ENCODE peak calls at places on chromosomes 7 and 10, in six cellular contexts. E is ovary, P is body of pancreas, N is spleen, L is fibroblast of lung, O is heart right ventricle. D is an unnamed sample. For H3K27me3 and H3K36me3, the result is how much of the 10 kb centered on the place peaks cover.

GRCh38 chr10:43781480-43782361 is 133.0 kb upstream of the ZNF32 start:
- DNase-seq in E (no peak), P (peak), N (no peak), L (no peak), O (no peak), D (no peak)

GRCh38 chr10:117967149-117967548 is 79.6 kb downstream of the RAB11FIP2 start:
- DNase-seq in E (no peak), P (no peak), N (no peak), L (no peak), O (no peak), D (no peak)

GRCh38 chr10:6386346-6386745 is 183.6 kb downstream of the PFKFB3 start:
- DNase-seq in E (no peak), P (no peak), N (peak), L (no peak), O (no peak), D (no peak)

GRCh38 chr7:92076509-92076908 is 57.8 kb downstream of the CYP51A1 start:
- DNase-seq in E (no peak), P (no peak), N (no peak), L (no peak), O (no peak), D (no peak)

GRCh38 chr7:18212788-18213187 is 185.1 kb upstream of the PRPS1L1 start:
- DNase-seq in E (no peak), P (no peak), N (no peak), L (peak), O (no peak), D (no peak)

GRCh38 chr7:503575-504111 is 16.0 kb downstream of the PDGFA start:
- DNase-seq in E (no peak), P (peak), N (peak), L (no peak), O (peak), D (peak)

GRCh38 chr10:59668081-59668480 is 41.6 kb downstream of the SLC16A9 start:
- DNase-seq in E (no peak), P (no peak), N (no peak), L (no peak), O (no peak), D (no peak)

GRCh38 chr10:43854042-43854441 is 205.4 kb upstream of the ZNF32 start:
- DNase-seq in E (no peak), P (no peak), N (no peak), L (peak), O (no peak), D (no peak)

GRCh38 chr10:794382-794956 is 105.0 kb upstream of the DIP2C start:
- DNase-seq in E (no peak), P (peak), N (no peak), L (peak), O (no peak), D (no peak)

GRCh38 chr7:118179191-118179590 is 4.8 kb upstream of the LSM8 start:
- DNase-seq in E (no peak), P (no peak), N (no peak), L (no peak), O (no peak), D (no peak)

GRCh38 chr7:12025246-12025645 is 185.8 kb upstream of the TMEM106B start:
- DNase-seq in E (no peak), P (no peak), N (no peak), L (no peak), O (no peak), D (no peak)

GRCh38 chr7:13117103-13117502 is 429.7 kb downstream of the ARL4A start:
- DNase-seq in E (no peak), P (no peak), N (no peak), L (peak), O (no peak), D (no peak)

GRCh38 chr7:149564340-149565095 is 66.9 kb upstream of the ZNF746 start:
- DNase-seq in E (no peak), P (peak), N (no peak), L (no peak), O (no peak), D (no peak)

GRCh38 chr7:128405345-128406146 is 4.2 kb downstream of the IMPDH1 start:
- DNase-seq in E (peak), P (peak), N (peak), L (peak), O (peak), D (no peak)

GRCh38 chr7:43022008-43022407 is 89.8 kb downstream of the MRPL32 start:
- DNase-seq in E (no peak), P (no peak), N (no peak), L (no peak), O (no peak), D (no peak)

GRCh38 chr10:116688241-116688711 is 54.1 kb downstream of the HSPA12A start:
- DNase-seq in E (peak), P (no peak), N (no peak), L (peak), O (no peak), D (no peak)

GRCh38 chr10:87925570-87925969 is 62.1 kb downstream of the PTEN start:
- DNase-seq in E (no peak), P (no peak), N (no peak), L (peak), O (no peak), D (peak)

GRCh38 chr7:140053812-140054539 is 8.8 kb downstream of the PARP12 start:
- DNase-seq in E (no peak), P (no peak), N (no peak), L (no peak), O (no peak), D (no peak)

GRCh38 chr10:88582806-88583583 is at the start of gene RNLS:
- DNase-seq in E (peak), P (peak), N (peak), L (peak), O (peak), D (no peak)

GRCh38 chr7:38070718-38071117 is 107.3 kb upstream of the STARD3NL start:
- DNase-seq in E (peak), P (peak), N (no peak), L (no peak), O (no peak), D (no peak)

GRCh38 chr7:25720427-25720826 is 431.6 kb upstream of the NFE2L3 start:
- DNase-seq in E (no peak), P (no peak), N (no peak), L (peak), O (no peak), D (no peak)

GRCh38 chr7:16026253-16027020 is 340.0 kb upstream of the MEOX2 start:
- DNase-seq in E (no peak), P (no peak), N (no peak), L (peak), O (no peak), D (no peak)

GRCh38 chr7:135994466-135995205 is 17.5 kb upstream of the MTPN start:
- DNase-seq in E (no peak), P (no peak), N (no peak), L (no peak), O (no peak), D (no peak)

GRCh38 chr7:111357691-111358090 is 204.6 kb downstream of the IMMP2L start:
- DNase-seq in E (no peak), P (no peak), N (no peak), L (peak), O (no peak), D (no peak)

GRCh38 chr7:7620644-7621210 is 19.8 kb upstream of the UMAD1 start:
- DNase-seq in E (no peak), P (no peak), N (no peak), L (no peak), O (no peak), D (no peak)

DNA sequence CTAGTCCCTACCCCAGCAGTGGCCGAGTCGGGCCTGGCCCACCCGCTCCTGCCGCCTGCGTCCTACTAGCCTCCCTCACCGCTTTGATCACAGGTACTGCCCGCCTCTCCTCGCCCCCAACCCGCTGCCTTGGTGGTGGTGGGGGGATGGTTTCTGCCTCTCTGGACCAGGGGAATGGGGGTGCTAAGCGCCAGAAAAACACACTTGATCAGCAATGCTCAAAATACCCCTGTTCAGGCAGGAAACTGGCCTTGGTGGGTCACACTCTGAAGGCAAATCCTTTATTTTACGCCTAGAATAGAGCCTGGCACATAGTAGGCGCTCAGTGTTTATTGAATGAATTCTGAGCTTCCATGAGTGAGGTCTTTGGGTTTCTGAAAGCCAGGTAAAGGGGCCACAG is 1.0 kb upstream of the CRTAC1 start:
- DNase-seq in E (no peak), P (no peak), N (no peak), L (no peak), O (no peak), D (no peak)
- H3K4me3 ChIP-seq in E (no peak), P (no peak), N (no peak), L (no peak), O (peak), D (no peak)

DNA sequence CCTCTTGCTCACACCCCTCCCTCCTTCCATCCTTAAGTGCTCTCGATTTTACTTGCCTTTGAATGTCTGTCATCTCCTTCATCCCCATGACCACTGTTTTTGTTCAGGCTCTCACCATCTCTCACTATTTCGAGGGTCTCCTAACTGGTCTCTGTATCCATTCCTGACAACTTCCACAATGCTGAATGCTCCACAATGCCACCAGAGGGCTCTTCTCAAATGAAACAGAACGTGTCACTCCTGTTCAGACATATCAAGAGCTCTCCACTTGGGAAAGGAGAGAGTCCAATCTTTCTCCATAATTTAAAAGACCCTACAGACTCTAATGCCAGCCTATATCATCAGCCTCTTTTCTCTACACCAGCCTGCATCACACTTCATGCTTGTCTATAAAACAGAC is 9.0 kb upstream of the SLC13A1 start:
- DNase-seq in E (no peak), P (peak), N (no peak), L (peak), O (no peak), D (no peak)
- H3K27me3 ChIP-seq in E (under half), P (under half), N (under half), L (under half), O (under half), D (under half)

GRCh38 chr7:36887235-36887634 is 162.9 kb upstream of the AOAH start:
- DNase-seq in E (no peak), P (no peak), N (no peak), L (no peak), O (no peak), D (no peak)

GRCh38 chr7:36887969-36888368 is 163.7 kb upstream of the AOAH start:
- DNase-seq in E (no peak), P (no peak), N (no peak), L (no peak), O (no peak), D (no peak)

GRCh38 chr7:36894190-36894589 is 169.9 kb upstream of the AOAH start:
- DNase-seq in E (no peak), P (no peak), N (no peak), L (no peak), O (no peak), D (no peak)

GRCh38 chr7:36884863-36885262 is 160.6 kb upstream of the AOAH start:
- DNase-seq in E (no peak), P (no peak), N (no peak), L (no peak), O (no peak), D (no peak)

GRCh38 chr7:36889182-36889581 is 164.9 kb upstream of the AOAH start:
- DNase-seq in E (no peak), P (no peak), N (no peak), L (no peak), O (no peak), D (no peak)
- H3K36me3 ChIP-seq in E (under half), P (under half), N (under half), L (under half), O (under half), D (under half)

DNA sequence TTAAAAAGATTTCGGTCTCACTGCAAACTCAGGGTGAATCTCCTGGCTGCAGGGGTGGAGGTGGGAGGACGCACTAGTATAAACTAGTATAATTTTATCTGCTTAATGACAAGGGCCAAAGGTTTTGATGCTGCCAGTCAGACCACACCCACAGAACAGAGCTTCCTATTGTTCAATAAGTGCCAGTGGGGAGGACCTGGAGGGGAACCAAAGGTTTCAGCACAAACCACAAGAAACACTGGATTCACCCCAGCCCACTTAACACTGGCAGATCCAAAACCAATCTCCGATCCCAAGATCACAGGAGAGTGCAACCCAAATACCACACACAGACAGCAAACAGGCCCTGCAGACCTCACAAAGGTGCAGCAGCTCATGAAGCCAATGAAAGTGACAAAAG is 6.6 kb downstream of the VOPP1 start:
- DNase-seq in E (no peak), P (no peak), N (no peak), L (no peak), O (no peak), D (no peak)
- H3K4me3 ChIP-seq in E (no peak), P (no peak), N (no peak), L (no peak), O (no peak), D (no peak)

GRCh38 chr7:151191544-151191943 is 4.5 kb upstream of the ASB10 start:
- DNase-seq in E (no peak), P (no peak), N (no peak), L (no peak), O (no peak), D (no peak)
- H3K27me3 ChIP-seq in E (under half), P (under half), N (under half), L (under half), O (under half), D (under half)

D was measured in kidney epithelial cell.